ENCODE peak calls at places on chromosome 16, in four cellular contexts. W, M, A and P are unnamed samples.

GRCh38 chr16:54286330-54287017 is at the start of gene IRX3:
- DNase-seq in W (peak; percentile 83), M (no peak), A (no peak), P (no peak)

GRCh38 chr16:84501077-84501735 is 3.3 kb downstream of the MEAK7 start:
- DNase-seq in W (no peak), M (no peak), A (no peak), P (no peak)

GRCh38 chr16:85395207-85395912 is 217.8 kb upstream of the GSE1 start:
- DNase-seq in W (peak; percentile 96), M (no peak), A (no peak), P (peak; percentile 77)

GRCh38 chr16:27470567-27471431 is 68.8 kb downstream of the IL21R start:
- DNase-seq in W (no peak), M (no peak), A (no peak), P (no peak)

GRCh38 chr16:47533744-47534292 is 72.7 kb downstream of the PHKB start:
- DNase-seq in W (no peak), M (no peak), A (no peak), P (no peak)

GRCh38 chr16:25210758-25211157 is 6.0 kb upstream of the AQP8 start:
- DNase-seq in W (no peak), M (no peak), A (no peak), P (no peak)

GRCh38 chr16:50884066-50884860 is 142.4 kb downstream of the CYLD start:
- DNase-seq in W (no peak), M (no peak), A (no peak), P (no peak)

GRCh38 chr16:50021509-50021908 is 3.5 kb upstream of the CNEP1R1 start:
- DNase-seq in W (no peak), M (no peak), A (no peak), P (no peak)

GRCh38 chr16:72609933-72610332 is 438.0 kb upstream of the PMFBP1 start:
- DNase-seq in W (no peak), M (no peak), A (no peak), P (no peak)

GRCh38 chr16:86934581-86935322 is 356.4 kb downstream of the FOXL1 start:
- DNase-seq in W (no peak), M (no peak), A (no peak), P (no peak)

GRCh38 chr16:28491080-28491969 is 549 bp downstream of the CLN3 start:
- DNase-seq in W (peak; percentile 1), M (no peak), A (no peak), P (no peak)

GRCh38 chr16:56279132-56279531 is 87.8 kb downstream of the GNAO1 start:
- DNase-seq in W (no peak), M (no peak), A (no peak), P (no peak)

GRCh38 chr16:642189-643049 is 791 bp downstream of the MCRIP2 start:
- DNase-seq in W (no peak), M (no peak), A (no peak), P (no peak)

GRCh38 chr16:57840833-57841232 is 38.5 kb upstream of the KIFC3 start:
- DNase-seq in W (no peak), M (no peak), A (no peak), P (no peak)

GRCh38 chr16:67865318-67865717 is 7.5 kb upstream of the EDC4 start:
- DNase-seq in W (no peak), M (no peak), A (no peak), P (peak; percentile 22)

GRCh38 chr16:88813396-88814143 is 1.8 kb upstream of the APRT start:
- DNase-seq in W (no peak), M (no peak), A (no peak), P (no peak)